ENCODE peak calls at places on chromosomes 16 and 17, in seven cellular contexts. E is aorta; Q is CD8-positive, alpha-beta T cell; A is cardiac muscle cell; X is bronchial epithelial cell; W is stomach; J is fibroblast of pulmonary artery. U is an unnamed sample.

GRCh38 chr17:4407851-4408250 is 25.9 kb upstream of the SPNS3 start:
- DNase-seq in W (peak), A (no peak), E (no peak), X (peak), J (peak), Q (no peak), U (no peak)

GRCh38 chr16:22054847-22055590 is 37.3 kb upstream of the VWA3A start:
- DNase-seq in A (no peak), E (no peak), X (no peak), J (no peak), W (no peak), Q (no peak), U (no peak)

GRCh38 chr16:85072947-85073346 is 39.3 kb downstream of the CIBAR2 start:
- DNase-seq in E (no peak), X (peak), J (peak), Q (no peak), A (no peak), W (no peak), U (peak)

GRCh38 chr17:45336390-45337182 is 19.8 kb upstream of the MAP3K14 start:
- DNase-seq in Q (no peak), X (no peak), E (no peak), A (no peak), J (no peak), W (no peak), U (no peak)

GRCh38 chr17:34254651-34255380 is at the start of gene CCL2:
- DNase-seq in X (peak), A (peak), J (peak), E (peak), W (peak), Q (no peak), U (peak)

GRCh38 chr17:4800462-4801185 is 1.5 kb downstream of the C17orf114 start:
- DNase-seq in A (no peak), E (no peak), J (no peak), W (no peak), Q (no peak), X (no peak), U (no peak)

GRCh38 chr17:38868968-38869646 is 751 bp upstream of the LASP1 start:
- DNase-seq in A (peak), W (peak), E (peak), Q (peak), X (peak), J (peak), U (no peak)

GRCh38 chr17:37710344-37710886 is 34.4 kb downstream of the HNF1B start:
- DNase-seq in X (peak), W (peak), E (no peak), A (no peak), J (peak), Q (no peak), U (no peak)

GRCh38 chr17:76239538-76240274 is 587 bp downstream of the RNF157 start:
- DNase-seq in A (peak), E (peak), Q (no peak), X (no peak), J (no peak), W (no peak), U (no peak)

GRCh38 chr17:38789185-38789584 is 10.2 kb downstream of the PIP4K2B start:
- DNase-seq in W (no peak), X (no peak), Q (no peak), A (no peak), E (no peak), J (no peak), U (no peak)

GRCh38 chr16:57609541-57610401 is 18.7 kb upstream of the ADGRG1 start:
- DNase-seq in E (peak), A (no peak), Q (peak), J (peak), X (no peak), W (peak), U (no peak)

GRCh38 chr16:50021509-50021908 is 3.5 kb upstream of the CNEP1R1 start:
- DNase-seq in J (no peak), Q (no peak), E (no peak), W (no peak), A (peak), X (no peak), U (no peak)

GRCh38 chr17:11991461-11991860 is 5.8 kb downstream of the ZNF18 start:
- DNase-seq in E (no peak), Q (no peak), W (no peak), J (no peak), A (no peak), X (no peak), U (no peak)

GRCh38 chr17:41534899-41535546 is 6.9 kb upstream of the KRT19 start:
- DNase-seq in X (no peak), A (no peak), J (no peak), Q (no peak), E (no peak), W (no peak), U (no peak)

GRCh38 chr17:15220785-15221184 is 44.3 kb downstream of the PMP22 start:
- DNase-seq in A (no peak), X (no peak), J (peak), Q (no peak), E (no peak), W (no peak), U (no peak)

GRCh38 chr17:21689604-21690003 is 2.7 kb upstream of the KCNJ18 start:
- DNase-seq in E (peak), A (no peak), J (peak), X (peak), W (no peak), Q (no peak), U (peak)

GRCh38 chr16:15855704-15856003 is 1.2 kb downstream of the MYH11 start:
- DNase-seq in Q (no peak), X (no peak), A (no peak), W (no peak), E (no peak), J (no peak), U (no peak)

GRCh38 chr17:82972836-82973372 is 106.5 kb upstream of the METRNL start:
- DNase-seq in J (no peak), E (no peak), A (no peak), W (no peak), Q (no peak), X (no peak), U (no peak)

GRCh38 chr16:79083879-79084278 is 516.7 kb downstream of the MAF start:
- DNase-seq in J (no peak), W (no peak), A (no peak), E (no peak), Q (no peak), X (no peak), U (no peak)

GRCh38 chr16:69114976-69115355 is 9.5 kb downstream of the HAS3 start:
- DNase-seq in W (no peak), A (no peak), Q (no peak), X (no peak), J (no peak), E (peak), U (no peak)

GRCh38 chr17:4440690-4441686 is 7.2 kb downstream of the SPNS3 start:
- DNase-seq in X (no peak), J (peak), A (no peak), E (no peak), Q (no peak), W (peak), U (no peak)

GRCh38 chr16:86824751-86825310 is 246.5 kb downstream of the FOXL1 start:
- DNase-seq in J (no peak), E (no peak), A (no peak), X (peak), W (no peak), Q (no peak), U (peak)

GRCh38 chr17:68145088-68145487 is 102.8 kb upstream of the AMZ2 start:
- DNase-seq in J (no peak), A (no peak), Q (no peak), X (no peak), E (no peak), W (no peak), U (no peak)

GRCh38 chr16:71927787-71928186 is 32.5 kb downstream of the IST1 start:
- DNase-seq in X (no peak), A (no peak), J (no peak), Q (no peak), E (no peak), W (no peak), U (no peak)

GRCh38 chr17:56173026-56173425 is 19.8 kb downstream of the ANKFN1 start:
- DNase-seq in J (no peak), W (no peak), A (no peak), Q (no peak), E (no peak), X (no peak), U (no peak)
- H3K4me3 ChIP-seq in J (no peak), W (no peak), A (no peak), Q (no peak), E (no peak), X (no peak), U (no peak)

GRCh38 chr17:27540300-27541105 is 84.3 kb downstream of the KSR1 start:
- DNase-seq in J (peak), W (peak), Q (no peak), A (no peak), X (peak), E (peak), U (peak)
- H3K4me3 ChIP-seq in J (peak), W (no peak), Q (no peak), A (no peak), X (no peak), E (no peak), U (no peak)

DNA sequence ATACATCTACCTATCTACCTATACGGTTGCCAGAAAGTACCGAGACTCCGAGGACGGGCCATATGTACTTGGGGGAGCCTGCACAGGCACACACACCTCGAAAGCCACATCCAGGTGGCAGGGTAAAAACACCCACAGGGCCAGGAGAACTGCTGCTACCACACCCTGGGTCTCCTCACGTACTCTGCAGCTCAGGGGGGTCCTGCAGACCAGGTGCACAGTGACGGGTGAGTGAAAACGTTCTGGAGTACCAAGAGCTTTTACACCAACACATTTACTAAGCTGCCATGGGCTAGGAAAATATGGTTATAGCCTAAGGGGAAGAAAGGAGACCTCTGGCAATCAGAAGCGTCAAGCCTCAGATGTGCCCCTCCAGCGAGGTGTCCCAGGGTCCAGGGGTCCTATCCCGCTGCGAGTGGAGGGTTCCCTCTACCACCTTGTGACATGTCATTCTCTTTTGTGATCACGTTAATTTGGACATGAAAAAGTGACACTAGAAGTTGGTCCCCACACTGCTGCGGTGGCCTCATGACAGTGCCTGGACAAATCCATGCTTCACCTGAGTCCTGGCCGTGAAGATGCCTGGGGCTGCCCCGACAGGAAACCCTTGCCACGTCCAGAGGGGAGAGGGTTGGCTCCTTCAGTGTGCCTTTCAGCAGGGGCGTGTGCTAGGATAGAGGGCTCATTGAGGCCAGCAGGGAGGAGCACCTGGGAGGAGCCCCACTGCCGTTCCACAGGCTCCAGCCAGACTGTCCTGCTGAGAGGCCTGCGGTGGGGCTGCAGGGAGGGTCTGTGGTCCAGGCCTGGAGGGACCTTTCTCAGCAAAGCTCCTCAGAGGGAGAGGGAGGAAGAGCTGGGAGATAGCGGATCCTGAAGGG is 1.8 kb downstream of the CANT1 start:
- DNase-seq in Q (no peak), X (no peak), E (peak), A (no peak), W (no peak), J (no peak), U (no peak)
- H3K4me3 ChIP-seq in Q (no peak), X (no peak), E (no peak), A (no peak), W (no peak), J (peak), U (no peak)

DNA sequence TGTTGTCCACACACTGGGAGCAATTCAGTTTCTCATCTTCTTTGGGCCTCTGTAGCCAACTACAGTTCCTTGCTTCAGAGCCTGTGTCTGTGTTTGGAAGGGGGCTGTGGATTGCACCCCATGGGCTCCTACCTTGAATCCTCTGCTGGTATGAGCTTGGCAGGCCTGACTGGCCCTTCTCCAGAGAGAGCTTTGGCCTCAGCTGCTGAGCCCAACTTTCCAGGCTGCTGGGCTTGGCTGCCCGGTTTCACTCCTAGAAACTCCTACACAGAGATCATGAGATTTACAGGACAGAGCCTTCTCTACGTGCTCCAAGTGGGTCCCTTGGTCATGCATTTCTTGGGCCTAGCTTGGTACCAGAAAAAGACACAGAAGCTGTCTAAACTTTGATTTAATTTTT is 354.4 kb downstream of the SNX29 start:
- DNase-seq in Q (no peak), J (no peak), E (no peak), W (no peak), A (no peak), X (no peak), U (no peak)
- H3K4me3 ChIP-seq in Q (no peak), J (no peak), E (no peak), W (no peak), A (no peak), X (no peak), U (no peak)

GRCh38 chr17:78133179-78133951 is 2.8 kb downstream of the TMC8 start:
- DNase-seq in Q (peak), X (no peak), A (no peak), W (no peak), J (no peak), E (no peak), U (no peak)
- H3K4me3 ChIP-seq in Q (peak), X (no peak), A (no peak), W (no peak), J (no peak), E (no peak), U (no peak)

GRCh38 chr17:42548993-42549755 is 3.5 kb upstream of the HSD17B1 start:
- DNase-seq in A (no peak), W (no peak), X (no peak), J (no peak), E (no peak), Q (no peak), U (no peak)

GRCh38 chr17:42555122-42555622 is 2.4 kb downstream of the HSD17B1 start:
- DNase-seq in E (no peak), A (no peak), J (no peak), W (no peak), Q (no peak), X (no peak), U (no peak)

GRCh38 chr17:42553866-42554249 is 1.1 kb downstream of the HSD17B1 start:
- DNase-seq in W (peak), X (peak), E (no peak), A (no peak), Q (no peak), J (no peak), U (no peak)

GRCh38 chr17:42554250-42555121 is 1.8 kb downstream of the HSD17B1 start:
- DNase-seq in E (peak), J (peak), W (peak), X (peak), A (peak), Q (peak), U (peak)

DNA sequence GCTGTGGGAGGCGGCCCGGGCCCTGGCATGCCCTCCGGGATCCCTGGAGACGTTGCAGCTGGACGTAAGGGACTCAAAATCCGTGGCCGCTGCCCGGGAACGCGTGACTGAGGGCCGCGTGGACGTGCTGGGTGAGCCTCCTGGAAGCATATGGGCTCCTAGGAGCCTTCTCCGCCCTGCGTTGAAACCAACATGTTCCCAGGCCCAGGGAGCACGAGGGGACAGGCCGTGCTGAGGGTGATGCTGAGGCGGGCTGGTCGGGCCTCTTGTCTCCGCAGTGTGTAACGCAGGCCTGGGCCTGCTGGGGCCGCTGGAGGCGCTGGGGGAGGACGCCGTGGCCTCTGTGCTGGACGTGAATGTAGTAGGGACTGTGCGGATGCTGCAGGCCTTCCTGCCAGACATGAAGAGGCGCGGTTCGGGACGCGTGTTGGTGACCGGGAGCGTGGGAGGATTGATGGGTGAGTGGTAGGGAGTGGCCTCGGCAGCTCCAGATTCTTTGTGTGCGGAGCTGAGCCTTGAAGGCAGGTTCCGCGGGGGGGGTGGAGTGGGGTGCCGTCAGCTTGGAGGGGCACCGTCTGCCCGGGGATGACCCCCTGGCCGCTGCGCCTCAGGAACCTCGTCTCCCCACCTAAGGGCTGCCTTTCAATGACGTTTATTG is 567 bp downstream of the HSD17B1 start:
- DNase-seq in X (peak), A (no peak), W (no peak), E (peak), Q (no peak), J (peak), U (no peak)
- H3K4me3 ChIP-seq in X (peak), A (no peak), W (peak), E (no peak), Q (no peak), J (peak), U (peak)